ENCODE peak calls at places on chromosomes 4 and X, in nine cellular contexts. V is aorta, L is right atrium auricular region, X is neural progenitor cell, J is mammary epithelial cell, Z is astrocyte, I is IMR-90, W is testis, N is right cardiac atrium. A is an unnamed sample.

GRCh38 chr4:1647432-1647831 is 36.7 kb downstream of the FAM53A start:
- DNase-seq in X (no peak), L (no peak), Z (no peak), I (no peak), J (no peak), N (no peak), V (no peak), W (no peak), A (no peak)

GRCh38 chr4:86250616-86251015 is 109.2 kb downstream of the MAPK10 start:
- DNase-seq in V (no peak), I (no peak), W (no peak), N (no peak), L (no peak), Z (peak; percentile 89), X (no peak), J (no peak), A (no peak)

GRCh38 chrX:22660756-22661155 is 339.0 kb upstream of the DDX53 start:
- DNase-seq in J (no peak), N (no peak), W (no peak), Z (peak; percentile 59), L (no peak), I (no peak), V (no peak), X (no peak), A (no peak)

GRCh38 chrX:106897259-106897658 is 5.9 kb downstream of the RIPPLY1 start:
- DNase-seq in N (no peak), W (no peak), I (peak; percentile 63), J (peak; percentile 12), Z (peak; percentile 52), X (no peak), V (no peak), L (no peak), A (no peak)

GRCh38 chr4:23972805-23973204 is 83.0 kb upstream of the PPARGC1A start:
- DNase-seq in X (no peak), J (no peak), V (no peak), N (no peak), W (no peak), I (no peak), Z (no peak), L (no peak), A (no peak)

GRCh38 chr4:124199755-124200154 is 512.8 kb downstream of the ANKRD50 start:
- DNase-seq in N (no peak), W (no peak), X (no peak), Z (peak; percentile 65), J (peak; percentile 61), V (no peak), L (no peak), I (peak; percentile 66), A (no peak)

GRCh38 chr4:16827762-16828724 is 70.4 kb downstream of the LDB2 start:
- DNase-seq in Z (peak; percentile 14), X (peak; percentile 41), N (peak; percentile 34), I (peak; percentile 4), V (no peak), W (no peak), L (no peak), J (no peak), A (peak; percentile 16)

GRCh38 chr4:162131256-162131655 is 32.5 kb downstream of the FSTL5 start:
- DNase-seq in V (no peak), I (no peak), X (no peak), L (no peak), Z (no peak), W (no peak), N (no peak), J (peak; percentile 2), A (no peak)

GRCh38 chr4:147236806-147237205 is 244.1 kb upstream of the EDNRA start:
- DNase-seq in Z (no peak), J (no peak), I (no peak), V (no peak), L (no peak), W (no peak), X (no peak), N (no peak), A (no peak)

GRCh38 chr4:161403781-161404180 is 760.0 kb downstream of the FSTL5 start:
- DNase-seq in Z (peak; percentile 37), V (no peak), N (no peak), I (no peak), W (no peak), J (no peak), L (no peak), X (no peak), A (no peak)

GRCh38 chrX:144334577-144334976 is 450.7 kb downstream of the UBE2NL start:
- DNase-seq in N (no peak), I (no peak), Z (no peak), W (peak; percentile 24), X (peak; percentile 2), V (no peak), L (no peak), J (no peak), A (no peak)

GRCh38 chrX:119482497-119483480 is 14.5 kb downstream of the SLC25A5 start:
- DNase-seq in X (peak; percentile 65), N (peak; percentile 62), L (no peak), J (peak; percentile 42), V (peak; percentile 87), W (peak; percentile 73), I (peak; percentile 39), Z (peak; percentile 18), A (peak; percentile 71)

GRCh38 chrX:17692709-17693346 is 44.5 kb upstream of the SCML1 start:
- DNase-seq in W (no peak), X (peak; percentile 58), L (no peak), I (peak; percentile 84), N (no peak), V (no peak), J (peak; percentile 47), Z (peak; percentile 68), A (peak; percentile 3)

GRCh38 chr4:139301821-139302611 is at the start of gene NDUFC1:
- DNase-seq in Z (peak; percentile 18), N (peak; percentile 49), X (peak; percentile 72), J (peak; percentile 66), I (peak; percentile 35), L (peak; percentile 64), V (peak; percentile 85), W (peak; percentile 79), A (peak; percentile 46)

GRCh38 chr4:67565284-67565683 is 6.8 kb downstream of the STAP1 start:
- DNase-seq in Z (peak; percentile 82), N (no peak), W (no peak), X (no peak), V (no peak), I (peak; percentile 22), L (no peak), J (no peak), A (no peak)

GRCh38 chr4:2469192-2469984 is 482 bp downstream of the RNF4 start:
- DNase-seq in X (peak; percentile 60), W (peak; percentile 67), V (peak; percentile 82), N (peak; percentile 46), L (no peak), J (peak; percentile 42), I (peak; percentile 25), Z (no peak), A (peak; percentile 51)

GRCh38 chr4:2934077-2934812 is 29.0 kb downstream of the NOP14 start:
- DNase-seq in W (peak; percentile 57), I (peak; percentile 24), N (peak; percentile 79), J (peak; percentile 48), X (peak; percentile 48), L (peak; percentile 83), V (peak; percentile 90), Z (peak; percentile 18), A (peak; percentile 67)

GRCh38 chr4:180280076-180280475 is 1963.1 kb upstream of the TENM3 start:
- DNase-seq in I (no peak), X (no peak), J (no peak), V (no peak), W (no peak), Z (no peak), N (no peak), L (no peak), A (no peak)

GRCh38 chrX:112967903-112968302 is 127.3 kb upstream of the AMOT start:
- DNase-seq in I (no peak), W (no peak), Z (no peak), V (no peak), X (no peak), N (no peak), J (peak; percentile 32), L (no peak), A (no peak)

GRCh38 chr4:175435437-175435836 is 376.6 kb downstream of the GPM6A start:
- DNase-seq in J (no peak), V (no peak), X (peak; percentile 1), N (no peak), W (no peak), I (peak; percentile 47), L (no peak), Z (no peak), A (no peak)

GRCh38 chr4:186137193-186137792 is 32.8 kb downstream of the FAM149A start:
- DNase-seq in I (peak; percentile 27), V (no peak), L (no peak), W (no peak), Z (peak; percentile 4), N (no peak), J (no peak), X (no peak), A (no peak)
- H3K4me3 ChIP-seq in I (no peak overlapping the region), V (no peak overlapping the region), L (no peak overlapping the region), W (no peak overlapping the region), Z (no peak overlapping the region), N (no peak overlapping the region), J (no peak overlapping the region), X (no peak overlapping the region), A (no peak overlapping the region)

DNA sequence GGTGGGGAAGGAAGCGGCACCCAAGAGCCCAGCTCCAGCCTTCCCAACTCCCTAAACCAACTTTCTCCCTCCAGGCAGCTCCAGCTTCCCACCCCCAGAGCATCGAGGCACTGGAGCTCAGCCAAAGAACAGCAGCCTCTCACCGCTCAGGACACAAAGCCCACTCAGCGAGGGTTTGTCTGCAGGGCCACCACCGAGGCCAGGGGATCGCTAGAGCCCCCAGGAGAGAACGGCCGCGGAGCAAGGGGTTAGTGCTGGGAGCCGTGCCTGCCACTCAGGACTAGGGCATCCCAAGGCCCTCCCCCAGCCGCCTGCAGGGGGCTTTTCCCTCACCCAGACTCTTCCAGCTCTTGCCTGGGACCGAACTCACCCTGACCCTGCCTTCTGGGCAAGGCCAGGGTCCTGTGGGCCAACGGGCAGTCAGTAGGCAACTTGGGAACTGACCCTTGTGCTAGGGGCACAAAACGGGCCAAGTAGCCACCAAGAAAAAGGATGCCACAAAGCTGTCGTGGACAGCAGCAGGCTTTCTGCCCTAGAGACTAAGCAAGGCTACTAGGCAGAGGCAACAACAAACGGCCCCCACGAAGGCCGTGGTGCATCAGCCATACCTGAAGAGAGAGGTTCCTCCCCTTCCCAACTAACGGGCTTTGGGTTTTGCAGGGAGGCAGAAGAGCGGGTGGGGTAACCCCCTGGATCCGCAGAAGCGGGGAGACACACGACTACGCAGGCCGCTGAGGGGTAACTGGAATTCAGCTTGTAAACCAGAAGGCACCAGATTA is 2.3 kb downstream of the HCFC1 start:
- DNase-seq in J (no peak), Z (no peak), L (no peak), W (no peak), N (no peak), I (no peak), V (no peak), X (peak; percentile 33), A (no peak)
- H3K4me1 ChIP-seq in J (peaks cover 22% of the 10 kb centered on the region), Z (peaks cover 36% of the 10 kb centered on the region), L (no peaks in the 10 kb centered on the region), W (peaks cover 19% of the 10 kb centered on the region), N (peaks cover 12% of the 10 kb centered on the region), I (peaks cover 22% of the 10 kb centered on the region), V (peaks cover 4% of the 10 kb centered on the region), X (peaks cover 21% of the 10 kb centered on the region), A (peaks cover 52% of the 10 kb centered on the region)

GRCh38 chr4:149719806-149720205 is 95.8 kb downstream of the IQCM start:
- DNase-seq in L (no peak), J (no peak), I (no peak), N (no peak), Z (no peak), V (no peak), X (no peak), W (no peak), A (no peak)
- H3K4me3 ChIP-seq in L (no peak overlapping the region), J (no peak overlapping the region), I (no peak overlapping the region), N (no peak overlapping the region), Z (no peak overlapping the region), V (no peak overlapping the region), X (no peak overlapping the region), W (no peak overlapping the region), A (no peak overlapping the region)

GRCh38 chrX:108312938-108313337 is 125.3 kb downstream of the COL4A6 start:
- DNase-seq in Z (peak; percentile 61), I (peak; percentile 63), V (no peak), N (peak; percentile 16), W (peak; percentile 26), J (peak; percentile 83), L (no peak), X (peak; percentile 29), A (peak; percentile 20)
- H3K4me1 ChIP-seq in Z (peaks cover 22% of the 10 kb centered on the region), I (peaks cover 2% of the 10 kb centered on the region), V (no peaks in the 10 kb centered on the region), N (no peaks in the 10 kb centered on the region), W (no peaks in the 10 kb centered on the region), J (peaks cover 38% of the 10 kb centered on the region), L (no peaks in the 10 kb centered on the region), X (peaks cover 4% of the 10 kb centered on the region), A (peaks cover 2% of the 10 kb centered on the region)